ENCODE peak calls at places on chromosomes 12 and 14, in five cellular contexts. A is suprapubic skin, M is adrenal gland, F is sigmoid colon, R is A673. V is an unnamed sample. For H3K4me1, the result is how much of the 10 kb centered on the place peaks cover.

GRCh38 chr12:26205298-26205697 is 9.9 kb downstream of the SSPN start:
- DNase-seq in A (no peak), M (no peak), F (no peak), R (no peak), V (no peak)

GRCh38 chr14:91545946-91546716 is 36.0 kb upstream of the PPP4R3A start:
- DNase-seq in A (no peak), M (no peak), F (no peak), R (no peak), V (no peak)

GRCh38 chr14:43039881-43040280 is 1433.2 kb downstream of the LRFN5 start:
- DNase-seq in A (no peak), M (no peak), F (no peak), R (no peak), V (no peak)

GRCh38 chr14:30553311-30553989 is 5.5 kb upstream of the G2E3 start:
- DNase-seq in A (no peak), M (no peak), F (no peak), R (no peak), V (no peak)

GRCh38 chr12:125093681-125094025 is 28.4 kb downstream of the AACS start:
- DNase-seq in A (no peak), M (no peak), F (no peak), R (no peak), V (no peak)

GRCh38 chr14:22699801-22700564 is 55.8 kb upstream of the OR6J1 start:
- DNase-seq in A (no peak), M (no peak), F (no peak), R (no peak), V (no peak)

GRCh38 chr14:58668848-58669480 is 31.2 kb downstream of the DACT1 start:
- DNase-seq in A (no peak), M (no peak), F (no peak), R (no peak), V (no peak)

GRCh38 chr12:29534935-29535334 is 37.4 kb upstream of the OVCH1 start:
- DNase-seq in A (no peak), M (no peak), F (no peak), R (no peak), V (no peak)

GRCh38 chr12:94174576-94174975 is 26.2 kb downstream of the PLXNC1 start:
- DNase-seq in A (no peak), M (no peak), F (no peak), R (no peak), V (peak)

GRCh38 chr14:76901171-76902055 is 75.2 kb downstream of the LRRC74A start:
- DNase-seq in A (no peak), M (no peak), F (peak), R (no peak), V (no peak)

GRCh38 chr14:33943081-33943480 is 7.8 kb downstream of the EGLN3 start:
- DNase-seq in A (no peak), M (no peak), F (no peak), R (peak), V (no peak)

GRCh38 chr12:103100226-103100866 is 142.9 kb downstream of the ASCL1 start:
- DNase-seq in A (no peak), M (no peak), F (no peak), R (no peak), V (no peak)

GRCh38 chr14:98946995-98947394 is 325.0 kb downstream of the BCL11B start:
- DNase-seq in A (peak), M (no peak), F (peak), R (no peak), V (no peak)

GRCh38 chr12:31517994-31518393 is 72.9 kb downstream of the DENND5B start:
- DNase-seq in A (no peak), M (no peak), F (no peak), R (no peak), V (no peak)

GRCh38 chr14:59097681-59098080 is 90.8 kb upstream of the DAAM1 start:
- DNase-seq in A (no peak), M (no peak), F (no peak), R (no peak), V (no peak)

GRCh38 chr12:67630373-67631088 is 18.0 kb upstream of the DYRK2 start:
- DNase-seq in A (no peak), M (no peak), F (no peak), R (no peak), V (no peak)

GRCh38 chr14:85934123-85934885 is 404.4 kb downstream of the FLRT2 start:
- DNase-seq in A (no peak), M (no peak), F (peak), R (no peak), V (peak)

GRCh38 chr14:53953828-53954550 is 2.6 kb downstream of the BMP4 start:
- DNase-seq in A (no peak), M (peak), F (peak), R (peak), V (peak)

GRCh38 chr14:54220122-54220691 is 176.6 kb upstream of the CDKN3 start:
- DNase-seq in A (no peak), M (no peak), F (no peak), R (no peak), V (no peak)

GRCh38 chr14:93619176-93619793 is 169.0 kb downstream of the PRIMA1 start:
- DNase-seq in A (no peak), M (peak), F (no peak), R (peak), V (no peak)

GRCh38 chr12:54701940-54702592 is 53.9 kb upstream of the DCD start:
- DNase-seq in A (no peak), M (no peak), F (no peak), R (peak), V (no peak)

GRCh38 chr12:38543151-38543550 is 226.6 kb downstream of the ALG10B start:
- DNase-seq in A (no peak), M (no peak), F (no peak), R (no peak), V (no peak)

GRCh38 chr14:99156026-99156425 is 116.0 kb downstream of the BCL11B start:
- DNase-seq in A (peak), M (no peak), F (peak), R (no peak), V (no peak)

GRCh38 chr12:27505771-27506170 is 18.2 kb upstream of the PPFIBP1 start:
- DNase-seq in A (no peak), M (no peak), F (no peak), R (no peak), V (no peak)

GRCh38 chr14:103871596-103872480 is 24.5 kb upstream of the PPP1R13B start:
- DNase-seq in A (no peak), M (no peak), F (no peak), R (no peak), V (no peak)

GRCh38 chr12:111767362-111768158 is 827 bp downstream of the ALDH2 start:
- DNase-seq in A (no peak), M (no peak), F (no peak), R (no peak), V (no peak)

GRCh38 chr12:113479578-113480335 is 8.1 kb upstream of the LHX5 start:
- DNase-seq in A (no peak), M (peak), F (no peak), R (peak), V (no peak)

GRCh38 chr12:63779498-63780481 is at the start of gene RXYLT1:
- DNase-seq in A (peak), M (peak), F (peak), R (peak), V (peak)

GRCh38 chr12:52139579-52140062 is 52.2 kb downstream of the KRT80 start:
- DNase-seq in A (no peak), M (no peak), F (no peak), R (no peak), V (no peak)

GRCh38 chr12:27906658-27907473 is 65.7 kb downstream of the PTHLH start:
- DNase-seq in A (no peak), M (no peak), F (no peak), R (no peak), V (no peak)

GRCh38 chr14:69149461-69150244 is 3.3 kb downstream of the DCAF5 start:
- DNase-seq in A (no peak), M (no peak), F (no peak), R (no peak), V (no peak)
- H3K4me1 ChIP-seq in A (under half), M (half or more), F (under half), R (under half), V (under half)

GRCh38 chr14:80930095-80930494 is 11.4 kb downstream of the CEP128 start:
- DNase-seq in A (no peak), M (no peak), F (no peak), R (no peak), V (no peak)
- H3K4me3 ChIP-seq in A (no peak), M (no peak), F (no peak), R (no peak), V (no peak)

DNA sequence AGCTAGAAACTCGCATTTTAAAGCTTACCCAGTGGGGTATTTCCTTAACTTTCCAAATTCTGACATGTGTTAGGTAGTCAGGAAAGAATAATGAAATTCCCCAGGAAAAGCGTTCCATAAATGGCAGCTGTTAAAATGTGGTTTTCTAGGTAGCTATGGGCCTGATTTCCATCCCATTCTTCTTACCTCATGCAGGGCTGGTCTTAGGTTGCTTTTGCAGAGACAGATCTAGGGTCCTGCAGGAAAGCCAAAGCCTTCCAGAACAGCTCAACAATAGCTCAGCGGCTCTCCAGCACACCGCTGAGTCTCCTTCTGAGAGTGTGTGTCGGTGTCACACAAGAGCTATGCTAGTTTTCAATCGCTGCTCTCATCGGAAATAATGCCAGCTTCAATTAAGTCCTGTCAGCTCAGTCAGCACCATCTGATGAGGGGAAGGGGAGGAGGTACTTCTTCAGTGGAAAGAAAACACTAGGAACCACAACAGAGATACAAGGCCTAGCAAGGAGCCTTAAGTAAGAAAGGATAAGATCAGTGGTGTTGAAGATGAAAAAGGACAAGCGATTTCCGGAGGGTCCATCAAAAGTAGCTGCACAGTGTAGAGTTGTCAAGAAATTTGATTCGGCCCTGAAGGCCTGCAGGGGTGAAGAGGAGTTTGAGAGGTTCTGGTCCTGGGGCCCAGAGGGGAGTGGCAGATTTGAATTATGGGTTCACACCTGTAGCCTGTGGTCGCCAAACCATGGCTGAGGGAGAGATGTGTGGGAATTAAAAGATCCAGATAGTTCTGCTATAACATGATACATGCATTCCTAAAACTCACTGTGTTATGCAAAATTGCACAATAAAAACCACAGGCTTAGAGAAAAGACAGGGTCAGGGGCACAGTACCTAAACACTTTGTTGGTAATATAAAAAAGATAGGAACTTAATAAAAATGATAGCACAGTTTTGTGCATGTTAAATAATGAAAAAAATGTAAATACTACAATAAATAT is 106.4 kb downstream of the TMEM30B start:
- DNase-seq in A (no peak), M (no peak), F (no peak), R (peak), V (no peak)
- H3K27ac ChIP-seq in A (no peak), M (no peak), F (no peak), R (peak), V (no peak)

DNA sequence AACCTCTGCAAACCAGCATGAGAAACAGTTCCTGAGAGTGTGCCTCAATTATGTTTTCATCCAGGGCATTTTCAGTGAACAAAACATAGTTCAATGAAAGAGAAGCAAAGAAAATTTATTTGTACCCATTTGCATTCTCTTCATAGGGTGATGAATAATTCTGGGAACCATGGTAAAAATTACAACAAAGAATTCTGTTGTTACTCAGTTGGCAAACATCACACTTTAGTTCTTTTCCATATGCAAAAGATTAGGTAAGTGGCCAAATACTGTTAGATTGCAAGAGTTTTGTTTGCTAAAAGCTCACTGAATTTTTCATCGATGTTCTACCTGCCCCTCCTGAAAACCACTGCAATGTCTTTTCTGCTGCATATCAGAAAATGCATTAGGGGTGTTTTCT is 132.4 kb upstream of the RGS6 start:
- DNase-seq in A (no peak), M (no peak), F (no peak), R (no peak), V (no peak)
- H3K4me1 ChIP-seq in A (under half), M (under half), F (under half), R (under half), V (under half)

DNA sequence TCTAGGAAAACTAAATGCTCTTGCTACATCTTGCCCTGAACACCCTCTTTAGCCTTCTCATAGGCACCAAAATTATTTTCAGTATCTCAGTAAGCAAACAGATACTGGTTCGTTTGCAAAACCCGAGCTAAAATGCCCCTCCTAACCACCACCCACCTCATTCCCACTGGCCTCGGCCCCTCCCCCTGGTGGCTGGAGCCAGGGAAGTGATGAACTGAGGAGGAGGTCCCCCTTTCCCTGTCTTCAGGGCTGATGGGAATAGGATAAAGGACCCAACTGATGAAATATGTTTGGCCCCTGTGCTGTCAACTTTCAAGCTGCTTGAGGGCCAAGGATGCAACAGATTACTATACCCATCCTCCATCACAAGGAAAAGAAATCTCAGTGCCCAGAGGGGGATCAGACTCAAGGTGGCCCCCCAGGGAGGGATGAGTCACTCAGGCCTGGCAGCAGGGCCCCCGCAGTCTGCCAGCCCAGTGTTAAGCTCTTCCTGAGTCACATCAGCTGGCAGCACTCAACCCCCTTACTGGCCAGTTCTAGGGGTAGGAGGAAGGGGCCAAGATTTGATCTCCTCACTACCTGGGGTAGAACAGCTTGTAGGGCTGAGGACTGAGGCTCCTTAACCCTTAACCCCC is 1.7 kb downstream of the ANKRD52 start:
- DNase-seq in A (no peak), M (no peak), F (no peak), R (peak), V (no peak)
- H3K4me3 ChIP-seq in A (peak), M (peak), F (peak), R (peak), V (no peak)

GRCh38 chr12:122965356-122965755 is 907 bp downstream of the ABCB9 start:
- DNase-seq in A (no peak), M (peak), F (no peak), R (no peak), V (no peak)
- H3K27ac ChIP-seq in A (no peak), M (no peak), F (no peak), R (no peak), V (no peak)

GRCh38 chr12:9143929-9144328 is 28.2 kb upstream of the A2M start:
- DNase-seq in A (no peak), M (no peak), F (no peak), R (no peak), V (no peak)

GRCh38 chr12:9148926-9149325 is 33.2 kb upstream of the A2M start:
- DNase-seq in A (no peak), M (no peak), F (no peak), R (no peak), V (no peak)

GRCh38 chr12:9143137-9143536 is 27.4 kb upstream of the A2M start:
- DNase-seq in A (no peak), M (no peak), F (no peak), R (no peak), V (no peak)
- H3K4me1 ChIP-seq in A (under half), M (under half), F (under half), R (under half), V (under half)

GRCh38 chr12:12788675-12789368 is 3.4 kb downstream of the APOLD1 start:
- DNase-seq in A (no peak), M (peak), F (peak), R (peak), V (peak)

GRCh38 chr12:12792421-12792820 is 7.0 kb downstream of the APOLD1 start:
- DNase-seq in A (no peak), M (no peak), F (no peak), R (no peak), V (no peak)

GRCh38 chr12:12790956-12791355 is 5.5 kb downstream of the APOLD1 start:
- DNase-seq in A (no peak), M (no peak), F (no peak), R (no peak), V (no peak)

GRCh38 chr12:12794686-12795085 is 9.2 kb downstream of the APOLD1 start:
- DNase-seq in A (no peak), M (no peak), F (no peak), R (no peak), V (no peak)

GRCh38 chr12:12791756-12792346 is 6.4 kb downstream of the APOLD1 start:
- DNase-seq in A (no peak), M (no peak), F (peak), R (no peak), V (no peak)
- H3K4me3 ChIP-seq in A (peak), M (no peak), F (peak), R (no peak), V (peak)

GRCh38 chr12:53467082-53467481 is 15.2 kb downstream of the PCBP2 start:
- DNase-seq in A (no peak), M (no peak), F (no peak), R (no peak), V (no peak)

GRCh38 chr12:53465679-53466078 is 13.8 kb downstream of the PCBP2 start:
- DNase-seq in A (no peak), M (no peak), F (no peak), R (no peak), V (no peak)

GRCh38 chr12:53467880-53468279 is 16.0 kb downstream of the PCBP2 start:
- DNase-seq in A (no peak), M (no peak), F (no peak), R (no peak), V (no peak)

GRCh38 chr12:53466640-53467039 is 14.7 kb downstream of the PCBP2 start:
- DNase-seq in A (no peak), M (no peak), F (no peak), R (no peak), V (no peak)

DNA sequence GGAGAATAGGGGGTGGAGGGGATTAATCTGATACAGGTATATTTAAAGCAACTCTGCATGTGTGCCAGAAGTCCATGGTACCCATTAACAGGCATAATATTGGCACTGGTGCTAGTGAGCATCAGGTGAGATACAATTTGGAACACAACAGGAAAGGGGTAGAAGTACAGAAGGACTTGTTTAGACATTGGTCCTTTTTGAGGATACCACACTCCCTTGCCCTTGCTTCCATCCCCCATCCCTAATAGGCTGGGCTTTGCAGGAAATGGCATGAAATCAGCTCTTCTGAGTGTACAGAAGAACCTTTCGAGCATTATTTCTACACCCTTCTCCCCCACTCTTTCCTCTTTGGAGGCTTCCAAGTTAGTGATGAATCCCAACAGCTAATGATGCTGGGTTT is 16.4 kb downstream of the PCBP2 start:
- DNase-seq in A (no peak), M (no peak), F (no peak), R (no peak), V (no peak)
- H3K27ac ChIP-seq in A (no peak), M (peak), F (no peak), R (no peak), V (no peak)

V was measured in aorta.